ENCODE peak calls at places on chromosomes 1 and 21, in seven cellular contexts. R, A, N, M, Y, Z and L are unnamed samples.

GRCh38 chr1:21022279-21023040 is 154.2 kb downstream of the EIF4G3 start:
- DNase-seq in R (no peak), A (peak), N (peak), M (peak), Y (no peak), Z (peak), L (peak)

GRCh38 chr1:156661932-156662587 is 15.1 kb downstream of the NES start:
- DNase-seq in R (peak), A (no peak), N (no peak), M (no peak), Y (no peak), Z (no peak), L (no peak)

GRCh38 chr1:17606826-17607440 is 67.4 kb downstream of the ARHGEF10L start:
- DNase-seq in R (peak), A (peak), N (peak), M (peak), Y (peak), Z (peak), L (no peak)

GRCh38 chr1:108049083-108049819 is 84.3 kb upstream of the VAV3 start:
- DNase-seq in R (no peak), A (peak), N (peak), M (peak), Y (no peak), Z (no peak), L (no peak)

GRCh38 chr1:222815367-222815765 is 527 bp downstream of the DISP1 start:
- DNase-seq in R (no peak), A (peak), N (peak), M (peak), Y (peak), Z (peak), L (no peak)

GRCh38 chr21:28818663-28819278 is 173.9 kb downstream of the LTN1 start:
- DNase-seq in R (no peak), A (no peak), N (no peak), M (no peak), Y (no peak), Z (no peak), L (peak)

GRCh38 chr1:53992085-53992874 is 25.7 kb downstream of the LDLRAD1 start:
- DNase-seq in R (no peak), A (peak), N (no peak), M (no peak), Y (no peak), Z (no peak), L (no peak)

GRCh38 chr1:1161683-1162079 is 12.0 kb upstream of the TTLL10 start:
- DNase-seq in R (no peak), A (no peak), N (no peak), M (no peak), Y (no peak), Z (no peak), L (no peak)

GRCh38 chr1:902023-902422 is 21.7 kb upstream of the SAMD11 start:
- DNase-seq in R (no peak), A (no peak), N (no peak), M (peak), Y (no peak), Z (no peak), L (no peak)

GRCh38 chr1:58893257-58893869 is 109.5 kb upstream of the JUN start:
- DNase-seq in R (no peak), A (no peak), N (no peak), M (no peak), Y (no peak), Z (peak), L (no peak)

GRCh38 chr21:34524671-34525601 is 12.9 kb upstream of the KCNE1 start:
- DNase-seq in R (no peak), A (no peak), N (peak), M (no peak), Y (no peak), Z (no peak), L (no peak)

GRCh38 chr1:216932424-216932823 is 209.2 kb upstream of the ESRRG start:
- DNase-seq in R (no peak), A (no peak), N (no peak), M (no peak), Y (no peak), Z (no peak), L (no peak)

GRCh38 chr1:72357411-72357810 is 75.1 kb upstream of the NEGR1 start:
- DNase-seq in R (no peak), A (no peak), N (peak), M (no peak), Y (no peak), Z (no peak), L (no peak)

GRCh38 chr1:228456252-228457016 is 30.7 kb upstream of the RNF187 start:
- DNase-seq in R (no peak), A (no peak), N (no peak), M (no peak), Y (no peak), Z (no peak), L (no peak)

GRCh38 chr1:246043556-246043955 is 463.5 kb downstream of the SMYD3 start:
- DNase-seq in R (no peak), A (no peak), N (no peak), M (no peak), Y (no peak), Z (peak), L (no peak)

GRCh38 chr21:17726047-17726446 is 93.1 kb downstream of the C21orf91 start:
- DNase-seq in R (no peak), A (no peak), N (peak), M (peak), Y (no peak), Z (peak), L (no peak)

GRCh38 chr1:18765725-18766124 is 93.7 kb downstream of the TAS1R2 start:
- DNase-seq in R (no peak), A (no peak), N (no peak), M (no peak), Y (no peak), Z (no peak), L (no peak)

GRCh38 chr1:47585141-47585902 is 147.5 kb downstream of the FOXD2 start:
- DNase-seq in R (no peak), A (no peak), N (no peak), M (no peak), Y (no peak), Z (no peak), L (no peak)

GRCh38 chr1:225655509-225656258 is 2.8 kb upstream of the ENAH start:
- DNase-seq in R (no peak), A (peak), N (peak), M (no peak), Y (no peak), Z (peak), L (peak)

GRCh38 chr1:111272081-111272480 is 18.6 kb upstream of the CHIA start:
- DNase-seq in R (no peak), A (no peak), N (no peak), M (no peak), Y (no peak), Z (no peak), L (no peak)

GRCh38 chr1:199084293-199084692 is 445.5 kb downstream of the PTPRC start:
- DNase-seq in R (no peak), A (no peak), N (peak), M (no peak), Y (no peak), Z (no peak), L (peak)

GRCh38 chr1:150650193-150650592 is 20.8 kb upstream of the ENSA start:
- DNase-seq in R (no peak), A (no peak), N (no peak), M (no peak), Y (no peak), Z (no peak), L (no peak)

GRCh38 chr1:103336376-103336775 is 189.1 kb upstream of the RNPC3 start:
- DNase-seq in R (no peak), A (no peak), N (no peak), M (no peak), Y (no peak), Z (no peak), L (no peak)

GRCh38 chr1:73886721-73887120 is 311.3 kb downstream of the LRRIQ3 start:
- DNase-seq in R (no peak), A (no peak), N (no peak), M (no peak), Y (no peak), Z (no peak), L (no peak)

GRCh38 chr1:90155721-90156487 is 161.0 kb downstream of the ZNF326 start:
- DNase-seq in R (no peak), A (no peak), N (no peak), M (no peak), Y (no peak), Z (no peak), L (no peak)

GRCh38 chr1:244653439-244654283 is 735 bp downstream of the DESI2 start:
- DNase-seq in R (no peak), A (no peak), N (peak), M (peak), Y (no peak), Z (peak), L (no peak)

GRCh38 chr1:59445040-59445439 is 148.1 kb downstream of the FGGY start:
- DNase-seq in R (no peak), A (no peak), N (peak), M (no peak), Y (no peak), Z (no peak), L (no peak)

GRCh38 chr1:229270547-229271447 is at the start of gene RAB4A:
- DNase-seq in R (peak), A (peak), N (peak), M (peak), Y (peak), Z (peak), L (no peak)

GRCh38 chr21:44199448-44199847 is 41.3 kb downstream of the ICOSLG start:
- DNase-seq in R (no peak), A (no peak), N (no peak), M (no peak), Y (no peak), Z (no peak), L (no peak)

GRCh38 chr1:44700573-44700972 is 26.1 kb downstream of the ARMH1 start:
- DNase-seq in R (no peak), A (no peak), N (no peak), M (no peak), Y (no peak), Z (no peak), L (no peak)

GRCh38 chr1:70916028-70916427 is 131.6 kb downstream of the PTGER3 start:
- DNase-seq in R (no peak), A (no peak), N (no peak), M (no peak), Y (no peak), Z (no peak), L (no peak)

GRCh38 chr1:85240659-85241058 is 18.8 kb downstream of the C1orf52 start:
- DNase-seq in R (no peak), A (no peak), N (no peak), M (no peak), Y (no peak), Z (no peak), L (no peak)

GRCh38 chr1:247338723-247339270 is 7.1 kb upstream of the ZNF496 start:
- DNase-seq in R (no peak), A (no peak), N (peak), M (no peak), Y (no peak), Z (no peak), L (no peak)

GRCh38 chr21:17402885-17403477 is 109.9 kb upstream of the CXADR start:
- DNase-seq in R (no peak), A (no peak), N (no peak), M (no peak), Y (no peak), Z (no peak), L (no peak)

GRCh38 chr21:38956791-38957571 is 151.3 kb downstream of the ETS2 start:
- DNase-seq in R (no peak), A (no peak), N (no peak), M (no peak), Y (no peak), Z (peak), L (no peak)

GRCh38 chr1:27351541-27352107 is 9.8 kb downstream of the SYTL1 start:
- DNase-seq in R (no peak), A (no peak), N (no peak), M (no peak), Y (no peak), Z (no peak), L (no peak)

GRCh38 chr1:2601721-2602303 is 15.2 kb downstream of the PRXL2B start:
- DNase-seq in R (no peak), A (no peak), N (no peak), M (no peak), Y (no peak), Z (no peak), L (no peak)